ENCODE peak calls at places on chromosomes 6 and 20, in ten cellular contexts. G is NCI-H748 treated with DMSO at 0.1 percent for 48 hours, R is occipital lobe, Q is adrenal gland, K is cardiac fibroblast, X is cardiac septum, D is astrocyte of the cerebellum, F is heart right ventricle, A is amniotic stem cell, H is kidney tubule cell. W is an unnamed sample.

GRCh38 chr6:34986845-34987246 is 97.8 kb downstream of the ANKS1A start:
- DNase-seq in K (peak), H (peak), G (peak), Q (peak), F (peak), R (peak), X (no peak), A (peak), D (peak), W (peak)

GRCh38 chr6:14313220-14313619 is 195.6 kb downstream of the CD83 start:
- DNase-seq in F (no peak), X (no peak), K (no peak), R (no peak), H (peak), A (no peak), G (no peak), Q (no peak), D (no peak), W (no peak)

GRCh38 chr6:12490904-12491571 is 200.9 kb downstream of the EDN1 start:
- DNase-seq in K (peak), G (no peak), A (peak), H (peak), D (peak), R (no peak), X (no peak), Q (peak), F (no peak), W (no peak)

GRCh38 chr6:159061805-159062563 is 17.2 kb upstream of the TAGAP start:
- DNase-seq in G (no peak), K (no peak), R (no peak), D (no peak), Q (no peak), H (no peak), X (no peak), F (no peak), A (no peak), W (no peak)

GRCh38 chr6:170514908-170515307 is 38.2 kb downstream of the PSMB1 start:
- DNase-seq in X (no peak), K (no peak), H (no peak), Q (no peak), G (no peak), A (no peak), D (no peak), F (no peak), R (no peak), W (no peak)

GRCh38 chr20:63101781-63102719 is 95.3 kb upstream of the BHLHE23 start:
- DNase-seq in R (peak), K (peak), G (peak), D (no peak), A (no peak), F (peak), H (peak), Q (peak), X (peak), W (no peak)

GRCh38 chr20:16030253-16030652 is 543.0 kb downstream of the KIF16B start:
- DNase-seq in G (no peak), K (no peak), H (no peak), X (no peak), R (no peak), Q (no peak), F (no peak), D (no peak), A (no peak), W (no peak)

GRCh38 chr6:160000280-160000704 is 31.4 kb downstream of the IGF2R start:
- DNase-seq in H (no peak), F (no peak), X (no peak), R (no peak), A (no peak), K (peak), G (no peak), Q (no peak), D (no peak), W (peak)

GRCh38 chr6:27478706-27479318 is 5.9 kb upstream of the ZNF184 start:
- DNase-seq in G (peak), A (peak), D (peak), H (peak), K (peak), X (peak), Q (peak), F (peak), R (peak), W (peak)

GRCh38 chr6:41939848-41940758 is 1.5 kb downstream of the CCND3 start:
- DNase-seq in K (peak), G (peak), H (peak), R (no peak), A (no peak), F (peak), D (no peak), X (no peak), Q (no peak), W (peak)

GRCh38 chr6:35500782-35501181 is 3.9 kb upstream of the TEAD3 start:
- DNase-seq in X (no peak), D (no peak), H (peak), K (peak), R (no peak), G (no peak), F (no peak), A (peak), Q (no peak), W (no peak)

GRCh38 chr6:105611606-105612005 is 208.7 kb upstream of the PREP start:
- DNase-seq in X (no peak), H (no peak), A (no peak), D (no peak), Q (no peak), F (no peak), R (no peak), G (no peak), K (peak), W (no peak)

GRCh38 chr20:22578221-22579118 is 5.9 kb downstream of the FOXA2 start:
- DNase-seq in H (no peak), R (no peak), K (no peak), A (no peak), G (no peak), X (no peak), F (no peak), Q (no peak), D (no peak), W (no peak)

GRCh38 chr20:24537210-24537609 is 67.8 kb downstream of the SYNDIG1 start:
- DNase-seq in Q (no peak), X (no peak), R (no peak), K (no peak), F (no peak), D (no peak), G (no peak), H (no peak), A (no peak), W (no peak)

GRCh38 chr6:118198746-118199145 is 291.7 kb downstream of the SLC35F1 start:
- DNase-seq in H (peak), K (peak), Q (no peak), X (no peak), F (no peak), D (peak), A (no peak), G (no peak), R (no peak), W (no peak)

GRCh38 chr6:33641144-33641543 is 20.0 kb downstream of the ITPR3 start:
- DNase-seq in F (no peak), Q (no peak), R (no peak), K (no peak), A (no peak), X (no peak), G (no peak), H (no peak), D (no peak), W (no peak)

GRCh38 chr20:20393207-20393606 is 25.3 kb downstream of the INSM1 start:
- DNase-seq in A (peak), Q (no peak), K (peak), R (no peak), F (no peak), D (no peak), G (no peak), X (no peak), H (no peak), W (peak)

GRCh38 chr20:62163485-62163865 is 19.4 kb upstream of the MTG2 start:
- DNase-seq in H (no peak), R (no peak), X (no peak), K (no peak), D (no peak), F (no peak), A (no peak), Q (no peak), G (no peak), W (no peak)

GRCh38 chr6:102215425-102215824 is 821.9 kb downstream of the GRIK2 start:
- DNase-seq in R (no peak), F (no peak), Q (no peak), X (no peak), A (no peak), D (no peak), K (no peak), G (no peak), H (no peak), W (no peak)

W was measured in K562.